ENCODE peak calls at places on chromosomes 4 and X, in seven cellular contexts. K, H, A, C, I, P and U are unnamed samples.

GRCh38 chr4:1246111-1246881 is 2.6 kb downstream of the CTBP1 start:
- DNase-seq in K (no peak), H (no peak), A (peak), C (no peak), I (peak), P (no peak), U (no peak)

GRCh38 chrX:97743014-97743413 is 859.3 kb downstream of the RPA4 start:
- DNase-seq in K (peak), H (no peak), A (no peak), C (no peak), I (no peak), P (no peak), U (no peak)

GRCh38 chrX:140292961-140293360 is 211.9 kb downstream of the SOX3 start:
- DNase-seq in K (no peak), H (no peak), A (no peak), C (no peak), I (no peak), P (no peak), U (no peak)

GRCh38 chrX:43676960-43677582 is 21.0 kb downstream of the MAOA start:
- DNase-seq in K (peak), H (no peak), A (no peak), C (no peak), I (no peak), P (no peak), U (no peak)

GRCh38 chr4:112731715-112732114 is 94.8 kb downstream of the LARP7 start:
- DNase-seq in K (no peak), H (no peak), A (no peak), C (no peak), I (no peak), P (no peak), U (no peak)

GRCh38 chrX:41468647-41469323 is 21.6 kb downstream of the NYX start:
- DNase-seq in K (peak), H (no peak), A (no peak), C (no peak), I (no peak), P (peak), U (no peak)

GRCh38 chr4:173152104-173152503 is 16.5 kb upstream of the GALNT7 start:
- DNase-seq in K (no peak), H (no peak), A (no peak), C (no peak), I (no peak), P (no peak), U (no peak)

GRCh38 chr4:71026086-71026485 is 32.6 kb downstream of the DCK start:
- DNase-seq in K (peak), H (no peak), A (no peak), C (no peak), I (no peak), P (peak), U (peak)

GRCh38 chr4:90495211-90495610 is 368.0 kb downstream of the CCSER1 start:
- DNase-seq in K (no peak), H (no peak), A (no peak), C (no peak), I (no peak), P (no peak), U (no peak)

GRCh38 chr4:170040031-170040680 is 14.0 kb upstream of the MFAP3L start:
- DNase-seq in K (no peak), H (no peak), A (no peak), C (no peak), I (no peak), P (no peak), U (no peak)

GRCh38 chrX:72317139-72317538 is 11.4 kb upstream of the CITED1 start:
- DNase-seq in K (no peak), H (no peak), A (no peak), C (no peak), I (no peak), P (no peak), U (no peak)

GRCh38 chr4:153116101-153116680 is 88.1 kb upstream of the TRIM2 start:
- DNase-seq in K (no peak), H (no peak), A (no peak), C (no peak), I (no peak), P (no peak), U (no peak)

GRCh38 chr4:101232074-101232776 is 115.1 kb downstream of the PPP3CA start:
- DNase-seq in K (peak), H (peak), A (no peak), C (no peak), I (no peak), P (peak), U (no peak)

GRCh38 chrX:109393859-109394258 is 88.0 kb downstream of the GUCY2F start:
- DNase-seq in K (peak), H (no peak), A (no peak), C (no peak), I (no peak), P (no peak), U (no peak)
- TF ChIP-seq CTCF in K (no peak), H (no peak), A (no peak), C (no peak), I (no peak), P (no peak), U (no peak)

GRCh38 chr4:150971901-150972300 is 43.2 kb downstream of the LRBA start:
- DNase-seq in K (peak), H (no peak), A (no peak), C (no peak), I (no peak), P (peak), U (no peak)
- H3K4me3 ChIP-seq in K (no peak), H (no peak), A (no peak), C (no peak), I (no peak), P (no peak), U (no peak)

DNA sequence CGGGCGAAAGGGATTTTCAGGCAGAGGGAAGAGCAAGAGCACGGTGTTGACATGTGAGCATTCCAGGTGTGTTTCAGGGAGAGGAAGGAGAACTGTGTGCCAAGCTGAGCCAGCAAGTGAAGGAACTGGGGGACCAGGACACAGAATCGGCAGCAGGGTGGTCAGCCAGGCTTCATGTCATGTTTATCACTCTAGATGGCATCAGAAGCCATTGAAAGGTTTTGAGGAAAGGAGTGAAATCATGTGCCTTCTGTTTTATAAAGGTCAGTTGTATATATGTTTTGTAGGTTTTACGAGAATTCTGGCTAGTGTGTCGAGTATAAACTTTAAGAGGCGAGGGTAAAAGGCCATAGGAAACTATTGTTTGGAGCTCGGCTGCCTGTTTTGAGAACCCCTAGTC is 682.3 kb downstream of the TRIML1 start:
- DNase-seq in K (no peak), H (no peak), A (no peak), C (no peak), I (no peak), P (no peak), U (no peak)
- TF ChIP-seq CTCF in K (no peak), H (no peak), A (no peak), C (no peak), I (no peak), P (no peak), U (no peak)

DNA sequence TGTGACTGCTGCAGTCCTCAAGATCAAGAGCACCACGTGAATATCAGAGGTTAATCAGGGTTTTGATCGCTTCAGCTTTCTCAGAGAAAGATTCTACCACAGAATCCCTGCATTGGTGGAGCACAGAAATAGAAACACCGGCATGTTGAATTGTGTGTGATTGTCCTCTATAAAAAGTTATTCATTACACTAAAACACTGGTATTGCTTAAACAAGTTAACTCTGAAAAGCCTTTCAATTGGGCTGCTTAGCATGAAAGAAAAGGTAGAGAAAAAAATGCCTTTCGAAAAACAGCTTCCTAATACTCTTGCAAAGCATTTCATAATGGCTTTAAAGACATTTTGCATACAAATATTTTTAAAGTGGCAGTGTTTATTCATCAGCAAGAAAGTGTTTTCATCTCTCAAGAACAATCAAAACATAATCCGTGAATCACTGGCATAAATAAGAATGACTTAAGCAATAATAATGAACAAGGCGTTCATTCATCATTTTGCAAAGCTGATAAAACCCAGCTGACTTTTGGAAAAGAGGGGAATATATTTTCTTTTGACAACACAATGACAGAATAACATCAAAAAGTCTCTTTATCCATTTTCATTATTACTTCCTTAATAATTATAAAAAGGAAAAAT is 61.1 kb downstream of the HELT start:
- DNase-seq in K (peak), H (no peak), A (no peak), C (no peak), I (no peak), P (no peak), U (no peak)
- H3K4me3 ChIP-seq in K (no peak), H (no peak), A (no peak), C (no peak), I (no peak), P (no peak), U (no peak)

GRCh38 chrX:53018627-53019026 is 30.0 kb upstream of the GPR173 start:
- DNase-seq in K (no peak), H (no peak), A (no peak), C (no peak), I (no peak), P (peak), U (no peak)
- TF ChIP-seq CTCF in K (no peak), H (no peak), A (no peak), C (no peak), I (no peak), P (no peak), U (no peak)

GRCh38 chr4:7989654-7990053 is 50.0 kb upstream of the AFAP1 start:
- DNase-seq in K (no peak), H (no peak), A (no peak), C (no peak), I (no peak), P (no peak), U (no peak)

GRCh38 chr4:7995866-7996265 is 56.2 kb upstream of the AFAP1 start:
- DNase-seq in K (no peak), H (no peak), A (no peak), C (no peak), I (no peak), P (no peak), U (no peak)

GRCh38 chr4:7995135-7995534 is 55.5 kb upstream of the AFAP1 start:
- DNase-seq in K (no peak), H (no peak), A (no peak), C (no peak), I (no peak), P (no peak), U (no peak)

GRCh38 chr4:7992846-7993245 is 53.2 kb upstream of the AFAP1 start:
- DNase-seq in K (no peak), H (no peak), A (no peak), C (no peak), I (no peak), P (no peak), U (no peak)

DNA sequence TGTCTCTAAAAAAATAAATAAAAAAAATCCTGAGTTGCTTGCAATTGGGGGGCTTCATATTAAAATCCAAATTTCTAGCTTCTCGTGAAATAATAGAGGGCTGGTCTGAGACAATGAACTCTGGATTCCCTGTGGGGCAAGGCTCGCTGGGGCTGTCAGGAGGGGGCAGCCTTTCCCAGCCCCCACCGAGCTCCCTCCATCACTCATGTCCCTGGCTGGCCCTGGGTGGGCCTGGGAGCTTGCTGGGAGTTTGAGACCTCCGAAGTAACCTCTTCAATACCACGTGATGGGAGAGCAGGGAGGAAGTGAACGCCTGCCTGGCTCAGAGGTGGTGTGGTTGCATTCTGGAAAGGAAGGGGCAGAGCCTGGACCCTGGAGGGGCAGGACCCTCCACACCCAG is 54.0 kb upstream of the AFAP1 start:
- DNase-seq in K (no peak), H (no peak), A (no peak), C (no peak), I (no peak), P (no peak), U (no peak)
- H3K4me3 ChIP-seq in K (no peak), H (no peak), A (no peak), C (no peak), I (no peak), P (no peak), U (no peak)

GRCh38 chr4:145501051-145501660 is 19.5 kb downstream of the SMAD1 start:
- DNase-seq in K (no peak), H (no peak), A (no peak), C (no peak), I (no peak), P (no peak), U (no peak)

GRCh38 chr4:145502809-145503208 is 21.2 kb downstream of the SMAD1 start:
- DNase-seq in K (no peak), H (no peak), A (no peak), C (no peak), I (no peak), P (no peak), U (no peak)

GRCh38 chr4:145503486-145504072 is 21.9 kb downstream of the SMAD1 start:
- DNase-seq in K (no peak), H (no peak), A (peak), C (no peak), I (no peak), P (no peak), U (no peak)

GRCh38 chr4:145507636-145508035 is 26.0 kb downstream of the SMAD1 start:
- DNase-seq in K (peak), H (no peak), A (no peak), C (no peak), I (no peak), P (peak), U (no peak)

GRCh38 chr4:145505945-145506344 is 24.3 kb downstream of the SMAD1 start:
- DNase-seq in K (no peak), H (no peak), A (no peak), C (no peak), I (no peak), P (no peak), U (no peak)
- TF ChIP-seq CTCF in K (no peak), H (no peak), A (no peak), C (no peak), I (no peak), P (no peak), U (no peak)

DNA sequence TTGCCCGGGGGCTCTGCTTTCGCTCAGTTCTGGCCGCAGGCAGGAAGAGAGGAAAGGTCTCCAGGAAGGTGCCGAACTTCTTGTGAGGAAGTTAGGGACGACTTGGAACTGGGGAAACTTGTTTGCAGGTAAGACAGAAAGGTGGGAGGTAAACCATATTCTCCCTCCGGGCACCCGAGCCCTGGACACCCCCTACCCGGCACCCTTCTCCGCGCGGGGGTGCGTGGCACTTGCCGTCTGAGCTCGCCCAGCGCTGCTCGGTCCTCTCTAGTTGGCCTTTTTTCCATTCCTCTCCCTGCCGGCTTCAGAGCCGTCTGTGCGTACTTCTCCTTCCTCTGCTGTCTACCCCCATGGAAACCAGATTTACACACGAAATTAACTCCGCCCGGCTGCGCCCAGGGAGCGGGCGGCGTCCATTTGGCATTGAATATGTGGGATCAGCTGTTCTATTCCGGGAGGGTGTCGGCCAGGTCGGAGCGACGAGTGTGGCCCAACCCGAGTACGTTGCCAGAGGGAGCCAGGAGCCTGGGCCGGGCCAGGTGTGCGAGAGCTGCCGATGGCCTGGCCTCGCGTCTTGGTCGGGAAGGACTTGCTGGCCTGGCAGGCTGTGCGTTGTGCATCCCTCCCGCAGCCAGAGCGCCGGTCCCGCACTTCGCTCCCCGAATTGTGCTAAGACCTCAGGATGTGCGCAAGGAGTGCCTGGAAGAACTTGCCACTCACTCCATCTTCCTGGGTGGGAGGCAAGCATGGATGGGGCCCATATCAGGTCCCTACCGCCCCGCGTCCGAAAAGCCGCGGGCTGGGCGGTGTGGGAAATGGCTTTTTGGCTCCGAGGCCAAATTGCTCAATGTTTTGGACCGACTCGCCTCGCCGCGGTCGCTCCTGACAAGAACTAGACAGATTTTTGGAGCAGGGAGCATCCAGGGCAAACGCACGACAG is 1.7 kb downstream of the PDGFRA start:
- DNase-seq in K (peak), H (no peak), A (peak), C (no peak), I (no peak), P (peak), U (no peak)
- H3K4me3 ChIP-seq in K (peak), H (peak), A (peak), C (peak), I (no peak), P (peak), U (peak)

GRCh38 chr4:15930314-15930713 is 8.2 kb downstream of the FGFBP1 start:
- DNase-seq in K (no peak), H (no peak), A (no peak), C (no peak), I (no peak), P (peak), U (no peak)

GRCh38 chr4:15926486-15926885 is 12.1 kb downstream of the FGFBP1 start:
- DNase-seq in K (no peak), H (no peak), A (no peak), C (no peak), I (no peak), P (peak), U (no peak)

GRCh38 chr4:15931451-15932210 is 6.9 kb downstream of the FGFBP1 start:
- DNase-seq in K (no peak), H (no peak), A (no peak), C (no peak), I (no peak), P (no peak), U (no peak)

GRCh38 chr4:15929555-15929954 is 9.0 kb downstream of the FGFBP1 start:
- DNase-seq in K (no peak), H (no peak), A (no peak), C (no peak), I (no peak), P (no peak), U (no peak)

DNA sequence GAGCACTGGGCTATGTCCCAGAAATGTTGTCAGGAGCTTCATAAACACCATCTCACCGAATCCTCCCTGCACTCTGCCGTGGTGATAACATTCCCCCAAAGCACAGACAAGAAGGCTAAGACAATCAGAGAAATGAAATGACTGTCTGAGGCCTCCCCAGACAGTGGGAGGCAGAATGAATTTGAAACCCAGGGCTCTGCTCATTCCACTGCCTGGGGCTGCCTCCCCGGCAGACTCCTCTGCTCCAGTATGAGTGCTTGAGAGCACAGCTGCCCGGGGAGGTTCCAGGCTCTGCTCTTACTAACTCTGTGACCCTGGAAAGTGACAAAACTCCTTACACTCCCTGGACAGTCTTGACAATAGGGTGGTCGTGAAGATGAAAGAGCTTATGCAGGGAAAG is 9.7 kb downstream of the FGFBP1 start:
- DNase-seq in K (no peak), H (no peak), A (no peak), C (no peak), I (no peak), P (no peak), U (no peak)
- TF ChIP-seq CTCF in K (no peak), H (no peak), A (no peak), C (no peak), I (no peak), P (no peak), U (no peak)

GRCh38 chr4:35739305-35739704 is 505.0 kb downstream of the ARAP2 start:
- DNase-seq in K (no peak), H (no peak), A (no peak), C (no peak), I (no peak), P (no peak), U (no peak)
- H3K4me3 ChIP-seq in K (no peak), H (no peak), A (no peak), C (no peak), I (no peak), P (no peak), U (no peak)